ENCODE peak calls at places on chromosomes 2 and 18, in six cellular contexts. E, Q, B, U, O and A are unnamed samples.

GRCh38 chr2:205965707-205966106 is 120.3 kb downstream of the INO80D start:
- DNase-seq in E (no peak), Q (no peak), B (no peak), U (peak; percentile 44), O (no peak), A (no peak)

GRCh38 chr2:150036622-150037021 is 449.0 kb upstream of the MMADHC start:
- DNase-seq in E (no peak), Q (no peak), B (no peak), U (no peak), O (peak; percentile 6), A (no peak)

GRCh38 chr2:240593703-240594451 is 7.3 kb downstream of the CAPN10 start:
- DNase-seq in E (no peak), Q (no peak), B (no peak), U (peak; percentile 63), O (no peak), A (no peak)

GRCh38 chr2:70008290-70008689 is 46.9 kb upstream of the ASPRV1 start:
- DNase-seq in E (no peak), Q (no peak), B (no peak), U (no peak), O (no peak), A (no peak)

GRCh38 chr2:238786792-238787490 is 60.9 kb upstream of the TWIST2 start:
- DNase-seq in E (no peak), Q (no peak), B (no peak), U (no peak), O (peak; percentile 60), A (no peak)

GRCh38 chr2:121905201-121905600 is 149.8 kb downstream of the TSN start:
- DNase-seq in E (no peak), Q (no peak), B (no peak), U (no peak), O (no peak), A (no peak)

GRCh38 chr2:191566347-191566746 is 111.6 kb upstream of the NABP1 start:
- DNase-seq in E (peak; percentile 93), Q (peak; percentile 77), B (peak; percentile 70), U (no peak), O (peak; percentile 73), A (peak; percentile 82)

GRCh38 chr2:105371810-105372209 is 27.0 kb downstream of the FHL2 start:
- DNase-seq in E (no peak), Q (no peak), B (no peak), U (no peak), O (no peak), A (peak; percentile 16)

GRCh38 chr2:170394988-170395387 is 217.0 kb downstream of the MYO3B start:
- DNase-seq in E (peak; percentile 17), Q (no peak), B (no peak), U (no peak), O (no peak), A (no peak)

GRCh38 chr2:95013726-95014125 is 11.8 kb upstream of the MAL start:
- DNase-seq in E (no peak), Q (no peak), B (no peak), U (no peak), O (no peak), A (no peak)

GRCh38 chr18:67516432-67517223 is at the start of gene DSEL:
- DNase-seq in E (peak; percentile 96), Q (peak; percentile 99), B (peak; percentile 85), U (peak; percentile 99), O (peak; percentile 96), A (peak; percentile 95)

GRCh38 chr2:191209346-191209745 is 35.9 kb upstream of the MYO1B start:
- DNase-seq in E (no peak), Q (no peak), B (no peak), U (no peak), O (peak; percentile 36), A (no peak)

GRCh38 chr18:58784601-58785137 is 80.0 kb upstream of the ZNF532 start:
- DNase-seq in E (peak; percentile 51), Q (no peak), B (peak; percentile 77), U (peak; percentile 77), O (no peak), A (peak; percentile 53)

GRCh38 chr2:136122654-136123053 is 4.7 kb upstream of the CXCR4 start:
- DNase-seq in E (no peak), Q (no peak), B (no peak), U (no peak), O (no peak), A (no peak)

GRCh38 chr18:3213231-3214059 is 6.3 kb downstream of the MYOM1 start:
- DNase-seq in E (no peak), Q (no peak), B (peak; percentile 15), U (no peak), O (no peak), A (no peak)

GRCh38 chr2:19073522-19073921 is 284.9 kb downstream of the OSR1 start:
- DNase-seq in E (peak; percentile 41), Q (no peak), B (peak; percentile 96), U (no peak), O (peak; percentile 56), A (peak; percentile 45)

GRCh38 chr2:23636412-23636811 is 251.4 kb downstream of the KLHL29 start:
- DNase-seq in E (peak; percentile 54), Q (no peak), B (peak; percentile 29), U (peak; percentile 77), O (peak; percentile 37), A (peak; percentile 49)

GRCh38 chr2:234310166-234310565 is 186.7 kb downstream of the ARL4C start:
- DNase-seq in E (no peak), Q (no peak), B (no peak), U (no peak), O (no peak), A (no peak)

GRCh38 chr2:101418704-101419663 is 31.7 kb upstream of the CREG2 start:
- DNase-seq in E (peak; percentile 84), Q (peak; percentile 47), B (peak; percentile 63), U (no peak), O (peak; percentile 65), A (peak; percentile 73)

GRCh38 chr2:12284487-12284886 is 432.2 kb upstream of the TRIB2 start:
- DNase-seq in E (no peak), Q (no peak), B (peak; percentile 65), U (no peak), O (peak; percentile 12), A (no peak)

GRCh38 chr2:8999802-9000201 is 3.7 kb downstream of the MBOAT2 start:
- DNase-seq in E (no peak), Q (no peak), B (no peak), U (no peak), O (no peak), A (no peak)

GRCh38 chr18:79558196-79559120 is 121.1 kb upstream of the CTDP1 start:
- DNase-seq in E (no peak), Q (no peak), B (no peak), U (peak; percentile 60), O (no peak), A (no peak)

GRCh38 chr2:178943745-178944144 is 106.2 kb downstream of the CCDC141 start:
- DNase-seq in E (no peak), Q (no peak), B (no peak), U (no peak), O (no peak), A (no peak)

GRCh38 chr2:148524519-148524919 is 120.0 kb upstream of the EPC2 start:
- DNase-seq in E (no peak), Q (peak; percentile 31), B (peak; percentile 64), U (no peak), O (peak; percentile 20), A (no peak)

GRCh38 chr2:12716250-12717190 is at the start of gene TRIB2:
- DNase-seq in E (peak; percentile 84), Q (peak; percentile 83), B (peak; percentile 70), U (peak; percentile 95), O (peak; percentile 87), A (peak; percentile 91)

GRCh38 chr2:96427917-96428316 is 77.2 kb downstream of the NEURL3 start:
- DNase-seq in E (no peak), Q (no peak), B (peak; percentile 85), U (no peak), O (peak; percentile 81), A (no peak)